ENCODE peak calls at places on chromosomes 7 and 10, in six cellular contexts. L is neuronal stem cell, I is IMR-90, R is H9, V is trophoblast cell, U is H1. Y is an unnamed sample.

GRCh38 chr10:68231106-68231901 is 609 bp downstream of the ATOH7 start:
- DNase-seq in R (peak), U (peak), I (peak), L (peak), V (no peak), Y (peak)

GRCh38 chr10:78178940-78179339 is 145.3 kb downstream of the RPS24 start:
- DNase-seq in R (peak), U (no peak), V (no peak), L (no peak), I (peak), Y (no peak)

GRCh38 chr10:118276203-118276602 is 65.9 kb downstream of the FAM204A start:
- DNase-seq in I (no peak), V (no peak), U (no peak), R (no peak), L (no peak), Y (no peak)

GRCh38 chr10:122151121-122151694 is 119.9 kb upstream of the BTBD16 start:
- DNase-seq in I (no peak), L (no peak), U (no peak), R (no peak), V (no peak), Y (no peak)

GRCh38 chr10:11874568-11875182 is 51.5 kb downstream of the PROSER2 start:
- DNase-seq in U (no peak), V (peak), R (peak), L (peak), I (peak), Y (peak)

GRCh38 chr10:17872191-17873091 is 63.3 kb downstream of the MRC1 start:
- DNase-seq in U (no peak), R (no peak), V (no peak), I (peak), L (peak), Y (peak)

GRCh38 chr10:97132273-97132672 is 53.5 kb downstream of the SLIT1 start:
- DNase-seq in L (no peak), V (no peak), I (no peak), U (no peak), R (no peak), Y (no peak)

GRCh38 chr10:4315529-4315928 is 510.5 kb upstream of the AKR1E2 start:
- DNase-seq in L (no peak), R (no peak), V (no peak), U (no peak), I (peak), Y (no peak)

GRCh38 chr10:75379234-75379724 is 22.3 kb downstream of the ZNF503 start:
- DNase-seq in I (no peak), U (no peak), V (no peak), L (no peak), R (no peak), Y (peak)

GRCh38 chr7:97021443-97022261 is 3.0 kb downstream of the DLX5 start:
- DNase-seq in L (peak), R (peak), I (no peak), V (peak), U (no peak), Y (no peak)

GRCh38 chr7:51150193-51150592 is 166.4 kb downstream of the COBL start:
- DNase-seq in L (no peak), I (no peak), V (no peak), U (no peak), R (no peak), Y (no peak)

GRCh38 chr7:1752771-1753562 is 82.9 kb downstream of the ELFN1 start:
- DNase-seq in L (no peak), I (no peak), V (no peak), U (no peak), R (no peak), Y (no peak)

GRCh38 chr7:138785587-138786437 is 12.0 kb upstream of the TMEM213 start:
- DNase-seq in U (no peak), R (no peak), V (peak), I (peak), L (no peak), Y (no peak)

GRCh38 chr10:76324283-76324682 is 892.9 kb downstream of the LRMDA start:
- DNase-seq in V (no peak), I (no peak), L (no peak), U (no peak), R (no peak), Y (no peak)

GRCh38 chr7:55567495-55568070 is 4.7 kb downstream of the VOPP1 start:
- DNase-seq in R (no peak), I (no peak), U (no peak), L (no peak), V (no peak), Y (no peak)

GRCh38 chr10:129505500-129506075 is 38.5 kb downstream of the MGMT start:
- DNase-seq in L (no peak), R (no peak), V (no peak), I (no peak), U (no peak), Y (no peak)

GRCh38 chr7:104572554-104572953 is 244.2 kb downstream of the LHFPL3 start:
- DNase-seq in U (no peak), L (no peak), I (no peak), R (no peak), V (no peak), Y (no peak)

GRCh38 chr7:140610204-140611165 is 30.1 kb downstream of the DENND2A start:
- DNase-seq in L (no peak), I (peak), R (no peak), V (peak), U (no peak), Y (peak)

GRCh38 chr10:129877773-129878371 is 86.2 kb downstream of the EBF3 start:
- DNase-seq in L (no peak), R (peak), U (no peak), V (no peak), I (no peak), Y (no peak)

GRCh38 chr7:50690541-50691011 is 92.1 kb downstream of the GRB10 start:
- DNase-seq in R (no peak), I (no peak), L (peak), U (no peak), V (no peak), Y (peak)

GRCh38 chr7:33998487-33998886 is 93.1 kb downstream of the BMPER start:
- DNase-seq in I (no peak), R (no peak), L (no peak), V (no peak), U (no peak), Y (no peak)

GRCh38 chr7:149423441-149423970 is 37.4 kb downstream of the ZNF777 start:
- DNase-seq in L (no peak), V (no peak), I (no peak), R (no peak), U (no peak), Y (no peak)

GRCh38 chr7:48107926-48108472 is 18.9 kb downstream of the UPP1 start:
- DNase-seq in I (no peak), L (no peak), V (no peak), R (no peak), U (no peak), Y (no peak)

GRCh38 chr7:117825132-117825531 is 48.1 kb downstream of the CTTNBP2 start:
- DNase-seq in V (no peak), U (no peak), R (no peak), I (peak), L (no peak), Y (peak)

DNA sequence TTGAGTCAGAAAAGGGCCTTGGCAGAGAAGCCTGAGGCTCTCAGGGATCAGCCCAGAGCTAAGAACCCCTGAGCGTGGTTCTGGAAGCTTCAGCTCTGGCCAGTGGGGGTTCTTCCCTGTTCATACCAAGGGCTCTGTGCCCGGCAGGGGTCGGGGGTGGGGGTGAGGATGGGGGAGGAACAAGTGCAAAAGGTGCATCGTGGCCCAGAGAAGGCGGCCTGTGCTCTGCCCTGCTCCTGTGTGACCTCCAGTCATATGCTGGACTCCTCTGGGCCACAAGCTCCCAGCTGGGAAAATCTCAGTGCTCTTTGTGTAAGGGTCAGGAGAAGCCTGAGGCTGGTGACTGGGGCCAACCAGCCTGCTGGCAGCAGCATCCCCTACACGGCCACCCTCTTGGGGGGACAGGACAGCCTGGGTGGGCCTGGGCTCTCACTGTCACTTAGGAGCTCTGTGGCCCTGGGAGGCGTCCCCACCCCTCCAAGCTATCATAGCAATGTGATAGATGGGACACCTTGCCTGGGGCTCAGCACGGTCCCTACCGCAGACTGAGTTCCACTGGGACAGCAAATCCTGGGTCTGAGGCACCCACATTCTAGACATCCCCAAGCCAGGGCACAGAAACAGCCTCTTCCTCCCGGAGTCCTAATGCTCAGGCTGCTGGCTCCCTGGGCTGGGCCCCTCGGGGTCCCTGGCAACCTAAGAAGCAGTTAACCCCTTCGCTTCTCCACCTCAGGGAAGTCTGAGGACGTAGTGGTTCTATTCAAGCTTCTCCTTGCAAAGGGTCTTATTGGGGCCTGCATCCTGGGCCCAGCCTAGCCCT is 2.5 kb downstream of the MMRN2 start:
- DNase-seq in V (no peak), R (peak), L (no peak), I (no peak), U (no peak), Y (no peak)
- H4K8ac ChIP-seq in V (peak), R (no peak), L (no peak), I (peak), U (peak), Y (peak)

DNA sequence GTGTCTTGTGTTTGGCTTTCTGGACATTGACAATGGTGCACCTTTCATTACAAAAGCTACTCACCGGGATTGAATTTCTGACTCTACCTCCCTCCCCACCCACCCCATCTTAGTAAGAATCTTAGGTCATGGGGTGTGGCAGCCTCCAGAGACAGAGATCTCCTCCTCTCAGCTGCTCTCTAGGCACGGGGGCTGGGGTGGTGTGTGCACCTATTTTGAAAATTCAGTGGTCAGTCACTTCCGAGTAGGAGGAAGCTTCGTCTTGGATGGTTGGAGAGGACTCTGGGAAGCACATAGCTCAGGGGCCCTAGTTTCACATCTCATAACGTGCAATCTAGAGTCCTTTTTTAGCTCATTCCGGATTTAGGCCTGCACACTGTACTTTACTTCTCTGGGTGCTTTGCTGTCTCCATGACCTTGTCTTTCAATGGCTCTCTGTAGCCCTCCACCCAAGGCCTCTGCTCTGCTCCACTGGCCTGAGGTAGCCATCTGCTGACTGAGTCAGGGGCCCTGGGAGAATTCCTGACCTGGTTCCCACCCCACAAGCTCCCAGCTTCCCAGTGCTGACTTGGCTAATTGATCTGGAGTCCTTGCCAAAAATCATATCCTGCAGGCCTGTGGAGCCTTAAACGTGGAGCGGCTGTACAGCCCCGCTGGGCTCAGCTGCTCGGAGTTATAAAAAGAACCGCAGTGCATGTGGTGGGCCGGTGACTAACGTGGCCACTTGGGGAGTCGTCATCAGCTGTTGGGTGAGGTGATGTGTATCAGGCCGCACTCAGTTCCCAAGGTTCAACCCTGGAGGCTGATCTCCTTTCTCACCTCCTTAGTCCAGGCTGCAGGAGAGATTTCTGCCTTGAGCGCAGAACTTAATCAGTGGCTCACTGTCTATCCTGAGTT is 19.3 kb upstream of the ADAMTS14 start:
- DNase-seq in R (peak), I (peak), U (no peak), V (no peak), L (no peak), Y (peak)
- H2AFZ ChIP-seq in R (no peak), I (peak), U (no peak), V (no peak), L (no peak), Y (peak)

GRCh38 chr7:99615989-99616358 is 772 bp upstream of the ZSCAN25 start:
- DNase-seq in L (no peak), R (no peak), I (no peak), U (no peak), V (no peak), Y (no peak)

GRCh38 chr7:99616359-99617186 is at the start of gene ZSCAN25:
- DNase-seq in U (peak), R (peak), L (peak), V (peak), I (peak), Y (peak)

GRCh38 chr7:99618726-99619125 is 2.0 kb downstream of the ZSCAN25 start:
- DNase-seq in R (no peak), U (no peak), L (no peak), I (peak), V (peak), Y (peak)

GRCh38 chr7:99619571-99620130 is 2.9 kb downstream of the ZSCAN25 start:
- DNase-seq in U (no peak), R (no peak), L (no peak), I (no peak), V (no peak), Y (no peak)

DNA sequence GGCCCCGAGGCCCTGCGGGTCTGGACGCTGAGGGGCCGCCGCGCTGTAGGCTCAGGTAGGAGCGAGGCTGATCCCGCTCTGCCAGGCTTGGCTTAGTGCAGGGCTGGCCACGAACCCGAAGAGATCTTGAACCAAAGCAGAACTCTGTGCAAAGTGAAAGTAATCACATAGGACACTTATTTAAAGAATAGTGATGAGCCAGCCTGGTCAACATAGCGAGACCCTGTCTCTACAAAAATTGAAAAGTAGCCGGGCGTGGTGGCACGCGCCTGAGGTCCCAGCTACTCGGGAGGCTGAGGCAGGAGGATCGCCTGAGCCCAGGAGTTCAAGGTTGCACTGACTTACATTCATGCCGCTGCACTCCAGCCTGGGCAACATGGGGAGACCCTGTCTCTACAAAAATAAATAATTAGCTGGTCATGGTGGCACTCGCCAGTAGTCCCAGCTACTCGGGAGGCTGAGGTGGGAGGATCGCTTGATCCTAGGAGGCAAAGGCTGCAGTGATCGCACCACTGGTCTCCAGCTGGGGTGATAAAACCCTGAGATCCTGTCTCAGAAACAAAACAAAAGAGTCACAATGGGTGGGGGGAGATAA is 538 bp downstream of the ZSCAN25 start:
- DNase-seq in U (no peak), V (no peak), R (no peak), I (no peak), L (no peak), Y (no peak)
- H4K8ac ChIP-seq in U (peak), V (peak), R (no peak), I (peak), L (no peak), Y (peak)

GRCh38 chr10:132970641-132971438 is 28.5 kb upstream of the CFAP46 start:
- DNase-seq in I (no peak), V (no peak), L (no peak), R (no peak), U (no peak), Y (no peak)
- H2AFZ ChIP-seq in I (peak), V (no peak), L (no peak), R (no peak), U (no peak), Y (no peak)

DNA sequence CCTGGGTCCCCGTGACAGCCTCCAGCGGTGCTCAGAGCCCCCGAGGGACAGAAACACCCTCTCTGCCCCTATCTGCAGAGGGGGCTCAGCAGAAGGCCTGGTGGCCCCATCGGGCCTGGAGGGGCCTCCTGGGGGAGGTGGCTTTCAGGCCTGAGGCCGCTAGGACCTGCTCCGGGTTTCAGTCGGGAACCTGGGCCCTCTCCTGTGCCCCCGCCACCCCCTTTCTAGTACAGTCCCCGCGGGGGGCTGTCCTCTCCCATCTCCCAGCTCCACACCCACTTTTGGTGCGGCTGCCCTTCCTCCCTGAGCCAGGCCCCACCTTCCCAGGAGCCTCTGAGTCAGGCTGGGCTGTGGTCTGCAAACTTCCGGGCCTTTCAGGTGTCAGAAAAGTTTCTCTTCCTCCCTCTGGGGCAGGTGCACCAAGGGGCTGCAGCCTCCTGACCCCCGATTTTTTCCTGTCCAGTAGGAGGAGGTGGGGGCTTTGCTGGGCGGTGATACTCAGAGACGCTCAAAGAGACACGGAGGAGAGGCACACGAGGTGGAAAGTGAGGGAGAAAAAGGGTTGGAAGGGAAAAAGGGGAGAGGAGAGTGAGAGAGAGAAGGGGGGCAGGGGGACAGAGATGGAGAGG is 692 bp downstream of the CARD11 start:
- DNase-seq in L (no peak), I (no peak), V (no peak), U (no peak), R (peak), Y (no peak)
- H4K8ac ChIP-seq in L (no peak), I (no peak), V (peak), U (peak), R (no peak), Y (no peak)

DNA sequence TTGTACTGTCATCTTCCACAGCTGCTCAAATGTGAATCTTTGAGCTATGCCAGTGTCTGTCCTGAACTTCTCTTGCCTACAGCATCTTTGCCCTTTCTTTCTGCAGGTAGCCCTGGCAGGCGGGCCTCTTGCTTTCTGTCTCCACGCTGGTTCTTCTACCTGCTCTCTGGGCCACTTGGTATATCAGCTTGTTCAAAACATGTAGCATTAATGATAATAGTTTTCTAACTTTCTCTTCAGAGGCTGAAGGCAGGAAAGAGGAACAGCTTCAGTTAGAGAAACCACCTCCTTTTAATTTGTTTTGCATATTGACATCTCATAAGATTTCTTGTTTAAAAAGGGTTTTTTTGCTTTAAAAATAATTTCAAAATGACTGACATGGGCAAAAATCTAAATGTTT is 923 bp upstream of the FGL2 start:
- DNase-seq in R (no peak), U (no peak), V (no peak), I (no peak), L (no peak), Y (no peak)
- H2AFZ ChIP-seq in R (no peak), U (no peak), V (no peak), I (no peak), L (no peak), Y (no peak)

GRCh38 chr10:33293081-33293480 is 41.4 kb downstream of the NRP1 start:
- DNase-seq in L (no peak), R (no peak), I (no peak), V (no peak), U (no peak), Y (no peak)

GRCh38 chr10:33289776-33290175 is 44.7 kb downstream of the NRP1 start:
- DNase-seq in R (no peak), U (no peak), I (no peak), L (no peak), V (no peak), Y (no peak)

GRCh38 chr10:33291053-33291592 is 43.3 kb downstream of the NRP1 start:
- DNase-seq in V (peak), R (no peak), I (peak), L (no peak), U (no peak), Y (peak)

GRCh38 chr10:33288127-33288526 is 46.3 kb downstream of the NRP1 start:
- DNase-seq in V (no peak), L (no peak), R (no peak), I (no peak), U (no peak), Y (no peak)

GRCh38 chr10:33290286-33291052 is 44.0 kb downstream of the NRP1 start:
- DNase-seq in L (no peak), U (no peak), R (no peak), I (no peak), V (no peak), Y (no peak)
- H4K8ac ChIP-seq in L (no peak), U (no peak), R (no peak), I (peak), V (peak), Y (no peak)

GRCh38 chr7:27346531-27347260 is 104.1 kb downstream of the EVX1 start:
- DNase-seq in V (peak), I (peak), U (no peak), R (peak), L (no peak), Y (peak)
- H2AFZ ChIP-seq in V (no peak), I (no peak), U (no peak), R (no peak), L (no peak), Y (no peak)

Y was measured in mesenchymal stem cell.